ENCODE peak calls at places on chromosome 2, in four cellular contexts. G is mesendoderm, P is H9, R is IMR-90. X is an unnamed sample. For H3K4me1, the result is how much of the 10 kb centered on the place peaks cover.

GRCh38 chr2:129188451-129188850 is 791.0 kb upstream of the RAB6C start:
- DNase-seq in P (no peak), R (no peak), G (no peak), X (no peak)

GRCh38 chr2:143918465-143918989 is 601.4 kb downstream of the ZEB2 start:
- DNase-seq in R (no peak), P (no peak), G (no peak), X (no peak)

GRCh38 chr2:172305066-172305465 is 122.3 kb upstream of the ITGA6 start:
- DNase-seq in G (no peak), P (no peak), R (no peak), X (no peak)

GRCh38 chr2:183079335-183079775 is 808 bp downstream of the DUSP19 start:
- DNase-seq in G (no peak), R (no peak), P (no peak), X (no peak)

GRCh38 chr2:232984451-232985207 is 28.4 kb downstream of the NGEF start:
- DNase-seq in R (no peak), G (no peak), P (no peak), X (no peak)

GRCh38 chr2:39697480-39697879 is 31.8 kb downstream of the TMEM178A start:
- DNase-seq in G (no peak), R (peak), P (no peak), X (no peak)

GRCh38 chr2:227163445-227163997 is 484 bp downstream of the COL4A4 start:
- DNase-seq in P (peak), R (no peak), G (peak), X (no peak)

GRCh38 chr2:152453129-152453642 is 118.2 kb downstream of the FMNL2 start:
- DNase-seq in P (peak), R (peak), G (peak), X (peak)

GRCh38 chr2:217393585-217394032 is 533.7 kb upstream of the TNP1 start:
- DNase-seq in G (no peak), R (peak), P (no peak), X (no peak)

GRCh38 chr2:172374318-172375240 is 52.8 kb upstream of the ITGA6 start:
- DNase-seq in R (no peak), P (no peak), G (no peak), X (no peak)

GRCh38 chr2:25256486-25256875 is 85.2 kb downstream of the DNMT3A start:
- DNase-seq in R (no peak), P (no peak), G (peak), X (no peak)

GRCh38 chr2:96116879-96117533 is 635 bp upstream of the ADRA2B start:
- DNase-seq in P (peak), R (peak), G (peak), X (peak)

GRCh38 chr2:190847504-190848201 is 33.0 kb upstream of the GLS start:
- DNase-seq in P (no peak), R (peak), G (no peak), X (no peak)
- H3K27ac ChIP-seq in P (no peak), R (no peak), G (no peak), X (no peak)

DNA sequence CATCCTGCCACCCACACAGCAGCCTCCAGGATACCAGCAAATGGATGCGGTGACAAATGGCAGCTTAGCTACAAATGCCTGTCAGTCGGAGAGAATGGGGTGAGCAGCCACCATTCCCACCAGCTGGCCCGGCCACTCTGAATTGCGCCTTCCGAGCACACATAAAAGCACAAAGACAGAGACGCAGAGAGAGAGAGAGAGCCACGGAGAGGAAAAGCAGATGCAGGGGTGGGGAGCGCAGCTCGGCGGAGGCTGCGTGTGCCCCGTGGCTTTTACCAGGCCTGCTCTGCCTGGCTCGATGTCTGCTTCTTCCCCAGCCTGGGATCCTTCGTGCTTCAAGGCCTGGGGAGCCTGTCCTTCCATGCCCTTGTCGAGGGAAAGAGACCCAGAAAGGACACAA is 4.2 kb downstream of the INHBB start:
- DNase-seq in P (no peak), R (no peak), G (no peak), X (no peak)
- H3K18ac ChIP-seq in P (no peak), R (no peak), G (no peak), X (no peak)

GRCh38 chr2:204964413-204964812 is 419.1 kb downstream of the PARD3B start:
- DNase-seq in R (no peak), P (no peak), G (no peak), X (no peak)

GRCh38 chr2:204972606-204973336 is 427.5 kb downstream of the PARD3B start:
- DNase-seq in G (peak), R (peak), P (no peak), X (no peak)

GRCh38 chr2:204971219-204971907 is 426.1 kb downstream of the PARD3B start:
- DNase-seq in R (no peak), P (no peak), G (no peak), X (no peak)

GRCh38 chr2:204972161-204972560 is 426.9 kb downstream of the PARD3B start:
- DNase-seq in R (no peak), P (no peak), G (no peak), X (no peak)

DNA sequence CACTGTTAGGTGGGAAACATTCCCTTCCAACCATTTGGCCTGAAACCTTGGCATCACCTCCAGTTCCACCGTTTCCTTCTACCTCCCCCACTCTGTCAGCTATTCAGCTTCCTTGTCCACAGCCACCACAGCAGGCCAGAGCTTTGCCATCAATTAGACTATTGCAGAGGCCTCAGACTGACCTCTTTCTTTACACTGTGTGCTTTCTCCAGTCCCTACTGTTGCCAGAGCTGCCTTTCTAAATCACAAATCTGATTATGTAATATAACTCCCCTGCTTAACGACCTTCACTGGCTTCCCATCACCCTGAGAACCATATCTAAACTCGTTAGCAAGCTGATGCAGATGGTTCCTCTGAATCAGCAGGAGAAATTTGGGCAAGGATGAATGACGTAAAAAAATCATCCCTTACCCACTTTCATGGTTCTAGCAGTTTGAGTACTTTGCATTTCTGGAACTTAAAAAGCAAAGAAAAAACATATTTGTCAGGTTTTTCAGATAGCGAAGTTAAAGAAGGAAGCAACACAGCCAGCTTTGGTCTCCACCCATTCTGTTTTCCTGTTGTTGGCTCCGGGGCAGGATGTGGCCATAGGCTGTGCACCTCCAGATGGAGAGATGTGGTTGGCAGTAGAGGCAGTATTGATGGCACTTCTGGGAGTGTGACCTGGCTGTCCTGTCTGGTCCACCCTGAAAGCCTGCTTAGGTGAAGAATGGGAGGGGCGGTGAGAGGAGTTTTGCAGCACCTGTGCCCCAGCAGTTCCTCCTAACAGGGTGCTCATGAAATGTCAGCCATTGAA is 422.1 kb downstream of the PARD3B start:
- DNase-seq in P (no peak), R (no peak), G (peak), X (no peak)
- H3K4me1 ChIP-seq in P (under half), R (under half), G (under half), X (under half)

GRCh38 chr2:70745276-70745675 is 22.7 kb downstream of the ADD2 start:
- DNase-seq in R (no peak), G (no peak), P (no peak), X (no peak)
- H3K27ac ChIP-seq in R (no peak), G (no peak), P (no peak), X (no peak)

GRCh38 chr2:157830696-157831570 is 45.2 kb downstream of the ACVR1 start:
- DNase-seq in G (no peak), R (peak), P (no peak), X (no peak)
- H3K18ac ChIP-seq in G (no peak), R (peak), P (no peak), X (no peak)

GRCh38 chr2:26720322-26721166 is 28.0 kb downstream of the KCNK3 start:
- DNase-seq in P (no peak), R (peak), G (peak), X (no peak)

GRCh38 chr2:26722911-26723310 is 30.4 kb downstream of the KCNK3 start:
- DNase-seq in G (no peak), P (no peak), R (no peak), X (no peak)

GRCh38 chr2:26723475-26723874 is 31.0 kb downstream of the KCNK3 start:
- DNase-seq in R (no peak), G (no peak), P (no peak), X (no peak)

GRCh38 chr2:26722328-26722727 is 29.8 kb downstream of the KCNK3 start:
- DNase-seq in P (no peak), G (no peak), R (no peak), X (no peak)

GRCh38 chr2:26721267-26722032 is 28.9 kb downstream of the KCNK3 start:
- DNase-seq in R (no peak), G (no peak), P (peak), X (no peak)
- H3K4me1 ChIP-seq in R (under half), G (under half), P (under half), X (under half)

GRCh38 chr2:235049719-235050118 is 97.9 kb downstream of the SH3BP4 start:
- DNase-seq in R (no peak), G (peak), P (no peak), X (no peak)
- H3K27ac ChIP-seq in R (peak), G (no peak), P (no peak), X (no peak)

DNA sequence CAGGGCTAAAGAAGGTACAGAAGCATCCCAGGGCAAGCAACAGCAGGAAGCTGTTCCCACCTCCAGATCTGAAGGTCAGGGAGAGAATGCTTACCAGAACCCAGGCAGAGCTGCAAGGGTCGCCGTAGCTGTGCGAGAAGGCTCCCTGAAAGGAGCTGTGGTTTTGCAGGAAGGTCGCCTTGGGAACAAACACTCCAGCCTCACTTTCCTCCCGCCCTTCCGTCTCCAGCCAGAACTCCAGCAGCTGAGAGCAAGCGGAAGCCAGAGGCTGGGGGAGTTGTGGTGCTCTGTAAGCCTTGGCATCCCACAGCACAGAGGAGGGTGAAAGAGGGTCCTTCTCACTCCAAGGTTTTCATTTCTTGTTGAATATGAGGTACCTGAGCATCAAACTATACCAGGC is 18.3 kb upstream of the ICOS start:
- DNase-seq in P (peak), G (peak), R (no peak), X (no peak)
- H3K18ac ChIP-seq in P (no peak), G (no peak), R (no peak), X (no peak)